ENCODE peak calls at places on chromosomes 2 and 18, in six cellular contexts. One of them, this sample, is unnamed.
A peak's percentile ranks its signal among the peaks of the same experiment; 100 is the strongest.

GRCh38 chr2:111643761-111644160 is 240.2 kb downstream of the ANAPC1 start:
- DNase-seq in Peyer's patch: no peak
- DNase-seq in brain microvascular endothelial cell: no peak
- DNase-seq in Jurkat, Clone E6-1: no peak
- DNase-seq in BJ: no peak
- DNase-seq in body of pancreas: no peak
- DNase-seq in this sample: no peak

GRCh38 chr18:79458917-79459803 is 63.4 kb downstream of the NFATC1 start:
- DNase-seq in Peyer's patch: no peak
- DNase-seq in brain microvascular endothelial cell: no peak
- DNase-seq in Jurkat, Clone E6-1: no peak
- DNase-seq in BJ: no peak
- DNase-seq in body of pancreas: no peak
- DNase-seq in this sample: no peak

GRCh38 chr2:6072757-6073156 is 380.6 kb downstream of the SOX11 start:
- DNase-seq in Peyer's patch: no peak
- DNase-seq in brain microvascular endothelial cell: no peak
- DNase-seq in Jurkat, Clone E6-1: no peak
- DNase-seq in BJ: no peak
- DNase-seq in body of pancreas: no peak
- DNase-seq in this sample: no peak

GRCh38 chr2:147865560-147865959 is 20.7 kb downstream of the ACVR2A start:
- DNase-seq in Peyer's patch: no peak
- DNase-seq in brain microvascular endothelial cell: no peak
- DNase-seq in Jurkat, Clone E6-1: no peak
- DNase-seq in BJ: no peak
- DNase-seq in body of pancreas: no peak
- DNase-seq in this sample: no peak

GRCh38 chr18:61635901-61636528 is 256.8 kb downstream of the RNF152 start:
- DNase-seq in Peyer's patch: no peak
- DNase-seq in brain microvascular endothelial cell: peak; percentile 35
- DNase-seq in Jurkat, Clone E6-1: peak; percentile 29
- DNase-seq in BJ: peak; percentile 4
- DNase-seq in body of pancreas: peak; percentile 80
- DNase-seq in this sample: peak; percentile 35

GRCh38 chr2:236720974-236721600 is 151.5 kb downstream of the ACKR3 start:
- DNase-seq in Peyer's patch: no peak
- DNase-seq in brain microvascular endothelial cell: no peak
- DNase-seq in Jurkat, Clone E6-1: no peak
- DNase-seq in BJ: no peak
- DNase-seq in body of pancreas: no peak
- DNase-seq in this sample: no peak

GRCh38 chr18:35277633-35278032 is 12.4 kb downstream of the ZSCAN30 start:
- DNase-seq in Peyer's patch: no peak
- DNase-seq in brain microvascular endothelial cell: no peak
- DNase-seq in Jurkat, Clone E6-1: no peak
- DNase-seq in BJ: no peak
- DNase-seq in body of pancreas: no peak
- DNase-seq in this sample: no peak

GRCh38 chr2:170493698-170494097 is 221.4 kb upstream of the SP5 start:
- DNase-seq in Peyer's patch: no peak
- DNase-seq in brain microvascular endothelial cell: peak; percentile 43
- DNase-seq in Jurkat, Clone E6-1: no peak
- DNase-seq in BJ: no peak
- DNase-seq in body of pancreas: no peak
- DNase-seq in this sample: no peak

GRCh38 chr18:8948471-8949149 is 153.9 kb upstream of the NDUFV2 start:
- DNase-seq in Peyer's patch: no peak
- DNase-seq in brain microvascular endothelial cell: peak; percentile 76
- DNase-seq in Jurkat, Clone E6-1: peak; percentile 32
- DNase-seq in BJ: peak; percentile 81
- DNase-seq in body of pancreas: no peak
- DNase-seq in this sample: no peak

GRCh38 chr2:29108225-29108624 is 7.0 kb upstream of the CLIP4 start:
- DNase-seq in Peyer's patch: no peak
- DNase-seq in brain microvascular endothelial cell: peak; percentile 97
- DNase-seq in Jurkat, Clone E6-1: no peak
- DNase-seq in BJ: peak; percentile 72
- DNase-seq in body of pancreas: no peak
- DNase-seq in this sample: no peak

GRCh38 chr2:42129947-42130346 is 39.2 kb upstream of the EML4 start:
- DNase-seq in Peyer's patch: no peak
- DNase-seq in brain microvascular endothelial cell: no peak
- DNase-seq in Jurkat, Clone E6-1: no peak
- DNase-seq in BJ: no peak
- DNase-seq in body of pancreas: no peak
- DNase-seq in this sample: no peak

GRCh38 chr2:42135381-42136312 is 33.5 kb upstream of the EML4 start:
- DNase-seq in Peyer's patch: no peak
- DNase-seq in brain microvascular endothelial cell: no peak
- DNase-seq in Jurkat, Clone E6-1: no peak
- DNase-seq in BJ: no peak
- DNase-seq in body of pancreas: no peak
- DNase-seq in this sample: no peak

GRCh38 chr2:42133771-42134195 is 35.4 kb upstream of the EML4 start:
- DNase-seq in Peyer's patch: no peak
- DNase-seq in brain microvascular endothelial cell: no peak
- DNase-seq in Jurkat, Clone E6-1: no peak
- DNase-seq in BJ: no peak
- DNase-seq in body of pancreas: no peak
- DNase-seq in this sample: no peak

GRCh38 chr2:42132066-42132965 is 36.8 kb upstream of the EML4 start:
- DNase-seq in Peyer's patch: no peak
- DNase-seq in brain microvascular endothelial cell: peak; percentile 49
- DNase-seq in Jurkat, Clone E6-1: no peak
- DNase-seq in BJ: peak; percentile 94
- DNase-seq in body of pancreas: no peak
- DNase-seq in this sample: no peak

DNA sequence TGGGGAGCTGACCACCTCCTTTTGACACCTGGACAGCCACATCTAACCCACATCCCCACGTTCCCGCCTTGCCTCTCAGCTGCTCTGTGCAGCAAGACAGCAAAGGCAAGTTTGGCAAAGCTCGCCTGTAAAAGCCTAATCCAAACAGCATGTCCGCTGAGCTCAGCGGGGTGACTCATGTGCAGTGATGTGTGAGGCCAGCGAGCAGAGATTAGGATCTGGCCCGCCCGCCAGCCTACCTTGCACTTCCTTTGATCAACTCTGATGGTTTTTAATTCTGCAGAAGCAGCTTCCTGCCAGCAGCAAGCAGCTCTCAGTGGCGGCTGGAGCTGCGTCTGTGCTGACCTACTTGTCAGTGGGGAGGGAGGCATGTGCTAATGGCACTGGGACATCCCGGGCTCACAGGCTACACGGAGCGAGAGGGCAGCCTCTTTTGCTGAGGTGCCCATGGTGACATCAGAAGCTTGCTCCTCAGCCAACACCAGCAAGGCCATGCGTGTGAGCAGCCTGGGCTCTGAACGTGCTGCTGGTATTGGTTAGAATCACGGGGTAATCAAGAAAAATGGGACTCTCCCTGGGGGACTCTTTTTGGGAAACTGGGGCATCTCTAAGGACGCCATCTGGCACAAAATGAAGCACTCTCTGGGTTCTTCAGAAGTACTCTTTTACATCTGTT is 36.0 kb upstream of the EML4 start:
- DNase-seq in Peyer's patch: peak; percentile 93
- DNase-seq in brain microvascular endothelial cell: peak; percentile 96
- DNase-seq in Jurkat, Clone E6-1: peak; percentile 81
- DNase-seq in BJ: peak; percentile 93
- DNase-seq in body of pancreas: peak; percentile 93
- DNase-seq in this sample: peak; percentile 93
- H3K4me3 ChIP-seq in Peyer's patch: peak overlapping the region; percentile 21
- H3K4me3 ChIP-seq in brain microvascular endothelial cell: peak overlapping the region; percentile 17
- H3K4me3 ChIP-seq in Jurkat, Clone E6-1: peak overlapping the region; percentile 17
- H3K4me3 ChIP-seq in BJ: peak overlapping the region; percentile 23
- H3K4me3 ChIP-seq in body of pancreas: no peak overlapping the region
- H3K4me3 ChIP-seq in this sample: peak overlapping the region; percentile 75

GRCh38 chr2:72914226-72915075 is 2.9 kb upstream of the EMX1 start:
- DNase-seq in Peyer's patch: no peak
- DNase-seq in brain microvascular endothelial cell: no peak
- DNase-seq in Jurkat, Clone E6-1: no peak
- DNase-seq in BJ: no peak
- DNase-seq in body of pancreas: no peak
- DNase-seq in this sample: no peak
- H3K4me3 ChIP-seq in Peyer's patch: no peak overlapping the region
- H3K4me3 ChIP-seq in brain microvascular endothelial cell: no peak overlapping the region
- H3K4me3 ChIP-seq in Jurkat, Clone E6-1: no peak overlapping the region
- H3K4me3 ChIP-seq in BJ: no peak overlapping the region
- H3K4me3 ChIP-seq in body of pancreas: no peak overlapping the region
- H3K4me3 ChIP-seq in this sample: no peak overlapping the region

GRCh38 chr2:207284556-207285450 is 119.1 kb upstream of the KLF7 start:
- DNase-seq in Peyer's patch: no peak
- DNase-seq in brain microvascular endothelial cell: no peak
- DNase-seq in Jurkat, Clone E6-1: no peak
- DNase-seq in BJ: peak; percentile 15
- DNase-seq in body of pancreas: no peak
- DNase-seq in this sample: no peak
- H3K4me3 ChIP-seq in Peyer's patch: no peak overlapping the region
- H3K4me3 ChIP-seq in brain microvascular endothelial cell: no peak overlapping the region
- H3K4me3 ChIP-seq in Jurkat, Clone E6-1: no peak overlapping the region
- H3K4me3 ChIP-seq in BJ: no peak overlapping the region
- H3K4me3 ChIP-seq in body of pancreas: no peak overlapping the region
- H3K4me3 ChIP-seq in this sample: no peak overlapping the region

DNA sequence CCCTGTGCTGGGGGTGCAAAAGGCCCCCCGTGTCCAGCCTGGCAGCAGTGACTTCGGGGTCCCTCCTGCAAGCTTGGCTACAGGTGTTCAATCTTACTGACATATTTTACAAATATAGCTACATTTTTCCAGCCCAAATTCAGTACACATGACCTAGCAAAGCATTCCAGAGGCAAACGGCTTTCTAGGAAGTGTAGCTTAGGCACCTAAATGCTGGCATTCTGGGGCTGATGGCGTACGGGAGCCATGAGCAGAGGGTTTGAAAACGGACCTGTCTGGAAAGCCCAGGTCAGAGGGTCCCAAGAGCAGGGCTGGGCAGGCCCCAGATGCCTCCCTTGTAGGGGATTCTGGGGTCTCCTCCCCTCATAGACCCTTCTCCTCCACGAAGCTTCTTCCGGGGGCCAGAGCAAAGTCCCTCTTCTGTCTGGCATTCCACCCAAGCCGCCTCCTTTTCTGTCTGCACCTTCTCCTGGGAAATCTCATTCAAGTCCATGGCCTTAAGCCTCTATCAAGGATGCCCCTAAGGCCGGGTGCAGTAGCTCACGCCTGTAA is 63.3 kb upstream of the ASAP2 start:
- DNase-seq in Peyer's patch: no peak
- DNase-seq in brain microvascular endothelial cell: no peak
- DNase-seq in Jurkat, Clone E6-1: no peak
- DNase-seq in BJ: no peak
- DNase-seq in body of pancreas: no peak
- DNase-seq in this sample: no peak
- H3K4me3 ChIP-seq in Peyer's patch: no peak overlapping the region
- H3K4me3 ChIP-seq in brain microvascular endothelial cell: no peak overlapping the region
- H3K4me3 ChIP-seq in Jurkat, Clone E6-1: peak overlapping the region; percentile 33
- H3K4me3 ChIP-seq in BJ: no peak overlapping the region
- H3K4me3 ChIP-seq in body of pancreas: no peak overlapping the region
- H3K4me3 ChIP-seq in this sample: no peak overlapping the region

GRCh38 chr2:26355038-26355995 is 8.7 kb upstream of the ADGRF3 start:
- DNase-seq in Peyer's patch: no peak
- DNase-seq in brain microvascular endothelial cell: peak; percentile 88
- DNase-seq in Jurkat, Clone E6-1: no peak
- DNase-seq in BJ: peak; percentile 72
- DNase-seq in body of pancreas: no peak
- DNase-seq in this sample: no peak
- H3K4me3 ChIP-seq in Peyer's patch: no peak overlapping the region
- H3K4me3 ChIP-seq in brain microvascular endothelial cell: no peak overlapping the region
- H3K4me3 ChIP-seq in Jurkat, Clone E6-1: no peak overlapping the region
- H3K4me3 ChIP-seq in BJ: no peak overlapping the region
- H3K4me3 ChIP-seq in body of pancreas: no peak overlapping the region
- H3K4me3 ChIP-seq in this sample: peak overlapping the region; percentile 21

This sample was measured in CD4-positive, CD25-positive, alpha-beta regulatory T cell.